ENCODE peak calls at places on chromosomes 3 and 15, in four cellular contexts. R, S, X and F are unnamed samples. For H3K9me3, the result is how much of the 10 kb centered on the place peaks cover.

GRCh38 chr3:62229908-62230307 is 143.4 kb downstream of the FEZF2 start:
- DNase-seq in S (peak), X (no peak), R (no peak), F (no peak)

GRCh38 chr3:138400651-138401070 is 33.8 kb upstream of the ESYT3 start:
- DNase-seq in S (no peak), X (peak), R (no peak), F (no peak)

GRCh38 chr15:63465104-63465503 is 39.3 kb upstream of the USP3 start:
- DNase-seq in S (peak), R (no peak), X (no peak), F (no peak)

GRCh38 chr3:71407833-71408232 is 175.7 kb downstream of the FOXP1 start:
- DNase-seq in X (no peak), R (no peak), S (no peak), F (no peak)

GRCh38 chr3:123732447-123732846 is 147.6 kb upstream of the HACD2 start:
- DNase-seq in S (peak), X (no peak), R (no peak), F (no peak)

GRCh38 chr15:67120839-67121540 is 55.6 kb downstream of the SMAD3 start:
- DNase-seq in S (peak), X (peak), R (peak), F (peak)

GRCh38 chr3:58824285-58824684 is 157.7 kb upstream of the FAM3D start:
- DNase-seq in S (peak), X (no peak), R (no peak), F (no peak)

GRCh38 chr3:57743511-57743910 is 12.6 kb upstream of the SLMAP start:
- DNase-seq in X (no peak), S (no peak), R (no peak), F (no peak)

GRCh38 chr3:112908252-112908651 is 61.6 kb upstream of the CD200R1L start:
- DNase-seq in R (no peak), X (no peak), S (no peak), F (no peak)

GRCh38 chr3:190912736-190913135 is 50.2 kb upstream of the GMNC start:
- DNase-seq in R (no peak), S (no peak), X (no peak), F (no peak)

GRCh38 chr15:25228261-25228660 is 210.6 kb downstream of the UBE3A start:
- DNase-seq in S (no peak), R (no peak), X (no peak), F (no peak)
- H3K9me3 ChIP-seq in S (half or more), R (under half), X (under half), F (under half)

GRCh38 chr15:27864076-27864475 is 235.0 kb downstream of the OCA2 start:
- DNase-seq in S (no peak), X (no peak), R (no peak), F (no peak)

GRCh38 chr15:27861171-27861570 is 237.9 kb downstream of the OCA2 start:
- DNase-seq in R (no peak), S (no peak), X (no peak), F (no peak)

GRCh38 chr15:27865323-27865922 is 233.7 kb downstream of the OCA2 start:
- DNase-seq in R (no peak), S (no peak), X (no peak), F (no peak)

GRCh38 chr15:27864719-27865118 is 234.4 kb downstream of the OCA2 start:
- DNase-seq in R (no peak), S (no peak), X (no peak), F (no peak)

GRCh38 chr15:27863000-27863399 is 236.1 kb downstream of the OCA2 start:
- DNase-seq in X (no peak), S (no peak), R (no peak), F (no peak)
- H3K9me3 ChIP-seq in X (under half), S (under half), R (under half), F (under half)

GRCh38 chr15:22262613-22263020 is 182.3 kb downstream of the OR4M2 start:
- DNase-seq in S (no peak), R (no peak), X (no peak), F (no peak)
- H3K9me3 ChIP-seq in S (under half), R (under half), X (under half), F (under half)

DNA sequence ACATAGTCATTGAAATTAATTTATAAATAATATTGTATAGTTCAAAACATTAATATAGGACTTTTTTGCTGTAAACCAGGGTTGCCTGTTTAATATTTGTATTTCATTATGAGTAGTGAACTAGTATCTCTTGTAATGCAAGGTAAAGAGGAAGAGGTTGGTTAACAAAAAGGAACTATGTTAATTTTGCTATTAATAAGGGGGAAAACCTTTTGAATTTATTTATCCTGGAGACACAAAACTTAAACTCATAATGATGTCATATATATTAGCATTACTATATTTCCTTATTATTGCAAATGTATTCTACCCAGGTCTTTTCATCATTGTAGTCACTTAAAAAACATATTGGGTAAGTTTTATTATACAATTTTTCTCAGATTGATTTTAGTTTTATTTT is 94.5 kb downstream of the CHL1 start:
- DNase-seq in X (no peak), S (no peak), R (no peak), F (no peak)
- H3K9me3 ChIP-seq in X (under half), S (under half), R (under half), F (under half)

GRCh38 chr3:172446198-172446597 is 2.1 kb downstream of the GHSR start:
- DNase-seq in S (no peak), X (no peak), R (no peak), F (no peak)
- H3K9me3 ChIP-seq in S (under half), X (under half), R (under half), F (under half)

GRCh38 chr3:44661189-44661588 is 12.7 kb downstream of the ZNF35 start:
- DNase-seq in R (no peak), S (no peak), X (no peak), F (no peak)
- H3K9me3 ChIP-seq in R (under half), S (under half), X (under half), F (under half)